ENCODE peak calls at places on chromosomes 1 and 21, in nine cellular contexts. One of them, this sample, is unnamed.

GRCh38 chr1:17984510-17985085 is 123.0 kb upstream of the IGSF21 start:
- DNase-seq in Karpas-422: peak; percentile 83
- DNase-seq in MM.1S: peak; percentile 10
- DNase-seq in PC-3: peak; percentile 32
- DNase-seq in PC-9: no peak
- DNase-seq in SK-N-SH: peak; percentile 49
- DNase-seq in GM23338: peak; percentile 80
- DNase-seq in OCI-LY7: peak; percentile 54
- DNase-seq in HCT116: peak; percentile 28
- DNase-seq in this sample: peak; percentile 19

GRCh38 chr1:243482237-243483022 is 226.6 kb downstream of the SDCCAG8 start:
- DNase-seq in Karpas-422: no peak
- DNase-seq in MM.1S: no peak
- DNase-seq in PC-3: peak; percentile 32
- DNase-seq in PC-9: peak; percentile 8
- DNase-seq in SK-N-SH: peak; percentile 74
- DNase-seq in GM23338: peak; percentile 78
- DNase-seq in OCI-LY7: no peak
- DNase-seq in HCT116: no peak
- DNase-seq in this sample: peak; percentile 89

GRCh38 chr1:228687562-228687961 is 47.7 kb upstream of the RHOU start:
- DNase-seq in Karpas-422: no peak
- DNase-seq in MM.1S: no peak
- DNase-seq in PC-3: no peak
- DNase-seq in PC-9: no peak
- DNase-seq in SK-N-SH: no peak
- DNase-seq in GM23338: no peak
- DNase-seq in OCI-LY7: no peak
- DNase-seq in HCT116: no peak
- DNase-seq in this sample: no peak

GRCh38 chr1:201786824-201787223 is 42.1 kb upstream of the IPO9 start:
- DNase-seq in Karpas-422: no peak
- DNase-seq in MM.1S: no peak
- DNase-seq in PC-3: no peak
- DNase-seq in PC-9: no peak
- DNase-seq in SK-N-SH: no peak
- DNase-seq in GM23338: no peak
- DNase-seq in OCI-LY7: no peak
- DNase-seq in HCT116: no peak
- DNase-seq in this sample: peak; percentile 80

GRCh38 chr1:214318956-214319355 is 38.0 kb downstream of the SMYD2 start:
- DNase-seq in Karpas-422: no peak
- DNase-seq in MM.1S: no peak
- DNase-seq in PC-3: no peak
- DNase-seq in PC-9: no peak
- DNase-seq in SK-N-SH: no peak
- DNase-seq in GM23338: peak; percentile 42
- DNase-seq in OCI-LY7: no peak
- DNase-seq in HCT116: no peak
- DNase-seq in this sample: no peak

GRCh38 chr1:36306210-36306901 is at the start of gene SH3D21:
- DNase-seq in Karpas-422: peak; percentile 76
- DNase-seq in MM.1S: peak; percentile 42
- DNase-seq in PC-3: peak; percentile 49
- DNase-seq in PC-9: peak; percentile 82
- DNase-seq in SK-N-SH: peak; percentile 59
- DNase-seq in GM23338: peak; percentile 92
- DNase-seq in OCI-LY7: peak; percentile 61
- DNase-seq in HCT116: no peak
- DNase-seq in this sample: peak; percentile 65

GRCh38 chr1:31723828-31724359 is 20.1 kb upstream of the COL16A1 start:
- DNase-seq in Karpas-422: peak; percentile 82
- DNase-seq in MM.1S: peak; percentile 68
- DNase-seq in PC-3: peak; percentile 89
- DNase-seq in PC-9: peak; percentile 62
- DNase-seq in SK-N-SH: no peak
- DNase-seq in GM23338: peak; percentile 95
- DNase-seq in OCI-LY7: peak; percentile 69
- DNase-seq in HCT116: no peak
- DNase-seq in this sample: peak; percentile 88

GRCh38 chr1:199205740-199206139 is 566.9 kb downstream of the PTPRC start:
- DNase-seq in Karpas-422: no peak
- DNase-seq in MM.1S: no peak
- DNase-seq in PC-3: peak; percentile 5
- DNase-seq in PC-9: no peak
- DNase-seq in SK-N-SH: no peak
- DNase-seq in GM23338: no peak
- DNase-seq in OCI-LY7: no peak
- DNase-seq in HCT116: no peak
- DNase-seq in this sample: no peak

GRCh38 chr21:42107881-42108553 is 36.9 kb downstream of the UMODL1 start:
- DNase-seq in Karpas-422: peak; percentile 95
- DNase-seq in MM.1S: peak; percentile 100
- DNase-seq in PC-3: peak; percentile 81
- DNase-seq in PC-9: peak; percentile 65
- DNase-seq in SK-N-SH: peak; percentile 88
- DNase-seq in GM23338: peak; percentile 75
- DNase-seq in OCI-LY7: peak; percentile 98
- DNase-seq in HCT116: no peak
- DNase-seq in this sample: peak; percentile 70

GRCh38 chr1:48109390-48110009 is 112.3 kb upstream of the TRABD2B start:
- DNase-seq in Karpas-422: peak; percentile 77
- DNase-seq in MM.1S: peak; percentile 43
- DNase-seq in PC-3: peak; percentile 80
- DNase-seq in PC-9: peak; percentile 10
- DNase-seq in SK-N-SH: peak; percentile 36
- DNase-seq in GM23338: peak; percentile 82
- DNase-seq in OCI-LY7: peak; percentile 49
- DNase-seq in HCT116: peak; percentile 24
- DNase-seq in this sample: peak; percentile 68

GRCh38 chr1:157852476-157852875 is 10.9 kb upstream of the CD5L start:
- DNase-seq in Karpas-422: no peak
- DNase-seq in MM.1S: no peak
- DNase-seq in PC-3: peak; percentile 40
- DNase-seq in PC-9: no peak
- DNase-seq in SK-N-SH: no peak
- DNase-seq in GM23338: no peak
- DNase-seq in OCI-LY7: no peak
- DNase-seq in HCT116: no peak
- DNase-seq in this sample: peak; percentile 9

GRCh38 chr1:168259567-168259966 is 21.1 kb upstream of the TBX19 start:
- DNase-seq in Karpas-422: no peak
- DNase-seq in MM.1S: no peak
- DNase-seq in PC-3: no peak
- DNase-seq in PC-9: no peak
- DNase-seq in SK-N-SH: no peak
- DNase-seq in GM23338: no peak
- DNase-seq in OCI-LY7: no peak
- DNase-seq in HCT116: no peak
- DNase-seq in this sample: no peak

GRCh38 chr21:28338906-28339305 is 653.8 kb downstream of the LTN1 start:
- DNase-seq in Karpas-422: no peak
- DNase-seq in MM.1S: no peak
- DNase-seq in PC-3: no peak
- DNase-seq in PC-9: no peak
- DNase-seq in SK-N-SH: no peak
- DNase-seq in GM23338: no peak
- DNase-seq in OCI-LY7: no peak
- DNase-seq in HCT116: no peak
- DNase-seq in this sample: no peak

GRCh38 chr1:47675047-47675675 is 237.3 kb downstream of the FOXD2 start:
- DNase-seq in Karpas-422: no peak
- DNase-seq in MM.1S: no peak
- DNase-seq in PC-3: no peak
- DNase-seq in PC-9: no peak
- DNase-seq in SK-N-SH: no peak
- DNase-seq in GM23338: no peak
- DNase-seq in OCI-LY7: no peak
- DNase-seq in HCT116: no peak
- DNase-seq in this sample: no peak

GRCh38 chr1:37808369-37809319 is 636 bp upstream of the YRDC start:
- DNase-seq in Karpas-422: peak; percentile 73
- DNase-seq in MM.1S: peak; percentile 63
- DNase-seq in PC-3: peak; percentile 65
- DNase-seq in PC-9: peak; percentile 87
- DNase-seq in SK-N-SH: peak; percentile 93
- DNase-seq in GM23338: peak; percentile 59
- DNase-seq in OCI-LY7: peak; percentile 37
- DNase-seq in HCT116: no peak
- DNase-seq in this sample: peak; percentile 90

GRCh38 chr1:181086926-181087325 is 1.6 kb upstream of the IER5 start:
- DNase-seq in Karpas-422: peak; percentile 21
- DNase-seq in MM.1S: no peak
- DNase-seq in PC-3: peak; percentile 86
- DNase-seq in PC-9: peak; percentile 29
- DNase-seq in SK-N-SH: no peak
- DNase-seq in GM23338: no peak
- DNase-seq in OCI-LY7: no peak
- DNase-seq in HCT116: no peak
- DNase-seq in this sample: peak; percentile 90

GRCh38 chr1:22710688-22711024 is at the start of gene EPHB2:
- DNase-seq in Karpas-422: peak; percentile 77
- DNase-seq in MM.1S: no peak
- DNase-seq in PC-3: peak; percentile 43
- DNase-seq in PC-9: peak; percentile 60
- DNase-seq in SK-N-SH: peak; percentile 96
- DNase-seq in GM23338: peak; percentile 55
- DNase-seq in OCI-LY7: peak; percentile 62
- DNase-seq in HCT116: no peak
- DNase-seq in this sample: peak; percentile 75

GRCh38 chr1:155859881-155860841 is 794 bp downstream of the SYT11 start:
- DNase-seq in Karpas-422: peak; percentile 93
- DNase-seq in MM.1S: no peak
- DNase-seq in PC-3: no peak
- DNase-seq in PC-9: no peak
- DNase-seq in SK-N-SH: peak; percentile 87
- DNase-seq in GM23338: peak; percentile 95
- DNase-seq in OCI-LY7: peak; percentile 72
- DNase-seq in HCT116: no peak
- DNase-seq in this sample: peak; percentile 88

DNA sequence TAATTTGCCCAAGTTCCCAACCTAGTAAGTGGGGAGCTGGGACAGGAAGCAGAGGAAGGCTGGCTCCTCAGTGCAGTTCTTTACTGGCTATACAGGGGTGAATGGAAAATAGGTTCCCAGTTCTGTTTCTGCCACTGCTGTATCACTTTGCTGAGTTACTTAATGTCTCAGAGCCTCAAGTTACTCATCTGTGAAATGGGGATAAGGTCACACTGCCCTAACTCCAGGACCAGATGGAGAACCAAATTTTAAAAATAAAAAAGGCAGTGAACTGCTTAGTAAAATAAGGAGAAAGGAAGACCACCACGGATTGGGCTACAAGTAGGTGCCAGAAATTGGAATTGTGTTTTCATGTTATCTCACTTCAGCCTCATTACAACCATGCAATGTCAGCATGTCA is 147.8 kb downstream of the OMA1 start:
- DNase-seq in Karpas-422: no peak
- DNase-seq in MM.1S: no peak
- DNase-seq in PC-3: no peak
- DNase-seq in PC-9: no peak
- DNase-seq in SK-N-SH: no peak
- DNase-seq in GM23338: no peak
- DNase-seq in OCI-LY7: no peak
- DNase-seq in HCT116: no peak
- DNase-seq in this sample: no peak
- H3K9me2 ChIP-seq in Karpas-422: no peaks in the 10 kb centered on the region
- H3K9me2 ChIP-seq in MM.1S: no peaks in the 10 kb centered on the region
- H3K9me2 ChIP-seq in PC-3: no peaks in the 10 kb centered on the region
- H3K9me2 ChIP-seq in PC-9: no peaks in the 10 kb centered on the region
- H3K9me2 ChIP-seq in SK-N-SH: no peaks in the 10 kb centered on the region
- H3K9me2 ChIP-seq in GM23338: peaks cover 4% of the 10 kb centered on the region
- H3K9me2 ChIP-seq in OCI-LY7: no peaks in the 10 kb centered on the region
- H3K9me2 ChIP-seq in HCT116: no peaks in the 10 kb centered on the region
- H3K9me2 ChIP-seq in this sample: no peaks in the 10 kb centered on the region

GRCh38 chr1:24949331-24949881 is 19.3 kb upstream of the RUNX3 start:
- DNase-seq in Karpas-422: no peak
- DNase-seq in MM.1S: no peak
- DNase-seq in PC-3: peak; percentile 60
- DNase-seq in PC-9: peak; percentile 46
- DNase-seq in SK-N-SH: no peak
- DNase-seq in GM23338: no peak
- DNase-seq in OCI-LY7: no peak
- DNase-seq in HCT116: no peak
- DNase-seq in this sample: peak; percentile 76
- H3K9me2 ChIP-seq in Karpas-422: no peaks in the 10 kb centered on the region
- H3K9me2 ChIP-seq in MM.1S: no peaks in the 10 kb centered on the region
- H3K9me2 ChIP-seq in PC-3: no peaks in the 10 kb centered on the region
- H3K9me2 ChIP-seq in PC-9: no peaks in the 10 kb centered on the region
- H3K9me2 ChIP-seq in SK-N-SH: no peaks in the 10 kb centered on the region
- H3K9me2 ChIP-seq in GM23338: no peaks in the 10 kb centered on the region
- H3K9me2 ChIP-seq in OCI-LY7: no peaks in the 10 kb centered on the region
- H3K9me2 ChIP-seq in HCT116: no peaks in the 10 kb centered on the region
- H3K9me2 ChIP-seq in this sample: no peaks in the 10 kb centered on the region

GRCh38 chr1:5616366-5617178 is 375.7 kb downstream of the NPHP4 start:
- DNase-seq in Karpas-422: no peak
- DNase-seq in MM.1S: no peak
- DNase-seq in PC-3: no peak
- DNase-seq in PC-9: no peak
- DNase-seq in SK-N-SH: no peak
- DNase-seq in GM23338: no peak
- DNase-seq in OCI-LY7: no peak
- DNase-seq in HCT116: no peak
- DNase-seq in this sample: no peak
- H3K9me2 ChIP-seq in Karpas-422: no peaks in the 10 kb centered on the region
- H3K9me2 ChIP-seq in MM.1S: no peaks in the 10 kb centered on the region
- H3K9me2 ChIP-seq in PC-3: no peaks in the 10 kb centered on the region
- H3K9me2 ChIP-seq in PC-9: no peaks in the 10 kb centered on the region
- H3K9me2 ChIP-seq in SK-N-SH: no peaks in the 10 kb centered on the region
- H3K9me2 ChIP-seq in GM23338: no peaks in the 10 kb centered on the region
- H3K9me2 ChIP-seq in OCI-LY7: no peaks in the 10 kb centered on the region
- H3K9me2 ChIP-seq in HCT116: no peaks in the 10 kb centered on the region
- H3K9me2 ChIP-seq in this sample: no peaks in the 10 kb centered on the region

GRCh38 chr1:19038732-19039131 is 82.3 kb upstream of the IFFO2 start:
- DNase-seq in Karpas-422: no peak
- DNase-seq in MM.1S: no peak
- DNase-seq in PC-3: no peak
- DNase-seq in PC-9: no peak
- DNase-seq in SK-N-SH: no peak
- DNase-seq in GM23338: no peak
- DNase-seq in OCI-LY7: no peak
- DNase-seq in HCT116: no peak
- DNase-seq in this sample: no peak
- H3K9me2 ChIP-seq in Karpas-422: no peaks in the 10 kb centered on the region
- H3K9me2 ChIP-seq in MM.1S: no peaks in the 10 kb centered on the region
- H3K9me2 ChIP-seq in PC-3: no peaks in the 10 kb centered on the region
- H3K9me2 ChIP-seq in PC-9: no peaks in the 10 kb centered on the region
- H3K9me2 ChIP-seq in SK-N-SH: no peaks in the 10 kb centered on the region
- H3K9me2 ChIP-seq in GM23338: no peaks in the 10 kb centered on the region
- H3K9me2 ChIP-seq in OCI-LY7: no peaks in the 10 kb centered on the region
- H3K9me2 ChIP-seq in HCT116: no peaks in the 10 kb centered on the region
- H3K9me2 ChIP-seq in this sample: no peaks in the 10 kb centered on the region

GRCh38 chr1:232664844-232665777 is 35.2 kb upstream of the SIPA1L2 start:
- DNase-seq in Karpas-422: no peak
- DNase-seq in MM.1S: no peak
- DNase-seq in PC-3: peak; percentile 68
- DNase-seq in PC-9: no peak
- DNase-seq in SK-N-SH: no peak
- DNase-seq in GM23338: no peak
- DNase-seq in OCI-LY7: no peak
- DNase-seq in HCT116: no peak
- DNase-seq in this sample: no peak
- H3K9me2 ChIP-seq in Karpas-422: no peaks in the 10 kb centered on the region
- H3K9me2 ChIP-seq in MM.1S: no peaks in the 10 kb centered on the region
- H3K9me2 ChIP-seq in PC-3: no peaks in the 10 kb centered on the region
- H3K9me2 ChIP-seq in PC-9: peaks cover 3% of the 10 kb centered on the region
- H3K9me2 ChIP-seq in SK-N-SH: no peaks in the 10 kb centered on the region
- H3K9me2 ChIP-seq in GM23338: peaks cover 4% of the 10 kb centered on the region
- H3K9me2 ChIP-seq in OCI-LY7: no peaks in the 10 kb centered on the region
- H3K9me2 ChIP-seq in HCT116: no peaks in the 10 kb centered on the region
- H3K9me2 ChIP-seq in this sample: no peaks in the 10 kb centered on the region